ENCODE peak calls at places on chromosomes 16 and 17, in ten cellular contexts. One of them, this sample, is unnamed.

GRCh38 chr17:35313875-35314409 is 59.5 kb downstream of the SLFN11 start:
- DNase-seq in stomach: no peak
- DNase-seq in Peyer's patch: peak; percentile 53
- DNase-seq in stimulated activated CD4-positive, alpha-beta T cell treated with anti-CD3 and anti-CD28 coated beads, Interleukin-1b, Interleukin-23, amount 100 ng/mL, for 24 hours: no peak
- DNase-seq in skeletal muscle cell: no peak
- DNase-seq in lung: no peak
- DNase-seq in stimulated activated CD8-positive, alpha-beta memory T cell treated with anti-CD3 and anti-CD28 coated beads, Interleukin-4, amount 100 ng/mL, for 48 hours: peak; percentile 40
- DNase-seq in COR-L47: no peak
- DNase-seq in fibroblast of lung: no peak
- DNase-seq in activated naive CD4-positive, alpha-beta T cell treated with anti-CD3 and anti-CD28 coated beads, Interleukin-2, amount 10 ng/mL, durations not matched to agents 7 days and 5 days: peak; percentile 24
- DNase-seq in this sample: no peak

GRCh38 chr16:85719605-85720318 is 31.0 kb upstream of the GINS2 start:
- DNase-seq in stimulated activated CD4-positive, alpha-beta T cell treated with anti-CD3 and anti-CD28 coated beads, Interleukin-1b, Interleukin-23, amount 100 ng/mL, for 24 hours: no peak
- DNase-seq in lung: no peak
- DNase-seq in stomach: no peak
- DNase-seq in stimulated activated CD8-positive, alpha-beta memory T cell treated with anti-CD3 and anti-CD28 coated beads, Interleukin-4, amount 100 ng/mL, for 48 hours: no peak
- DNase-seq in fibroblast of lung: no peak
- DNase-seq in activated naive CD4-positive, alpha-beta T cell treated with anti-CD3 and anti-CD28 coated beads, Interleukin-2, amount 10 ng/mL, durations not matched to agents 7 days and 5 days: no peak
- DNase-seq in Peyer's patch: no peak
- DNase-seq in COR-L47: no peak
- DNase-seq in skeletal muscle cell: no peak
- DNase-seq in this sample: no peak

GRCh38 chr17:71080937-71081336 is 911.6 kb downstream of the KCNJ2 start:
- DNase-seq in activated naive CD4-positive, alpha-beta T cell treated with anti-CD3 and anti-CD28 coated beads, Interleukin-2, amount 10 ng/mL, durations not matched to agents 7 days and 5 days: no peak
- DNase-seq in COR-L47: no peak
- DNase-seq in stomach: no peak
- DNase-seq in skeletal muscle cell: no peak
- DNase-seq in stimulated activated CD8-positive, alpha-beta memory T cell treated with anti-CD3 and anti-CD28 coated beads, Interleukin-4, amount 100 ng/mL, for 48 hours: no peak
- DNase-seq in stimulated activated CD4-positive, alpha-beta T cell treated with anti-CD3 and anti-CD28 coated beads, Interleukin-1b, Interleukin-23, amount 100 ng/mL, for 24 hours: no peak
- DNase-seq in fibroblast of lung: no peak
- DNase-seq in Peyer's patch: no peak
- DNase-seq in lung: no peak
- DNase-seq in this sample: no peak

GRCh38 chr17:32798938-32799337 is 78.0 kb downstream of the MYO1D start:
- DNase-seq in skeletal muscle cell: no peak
- DNase-seq in activated naive CD4-positive, alpha-beta T cell treated with anti-CD3 and anti-CD28 coated beads, Interleukin-2, amount 10 ng/mL, durations not matched to agents 7 days and 5 days: no peak
- DNase-seq in COR-L47: no peak
- DNase-seq in stimulated activated CD8-positive, alpha-beta memory T cell treated with anti-CD3 and anti-CD28 coated beads, Interleukin-4, amount 100 ng/mL, for 48 hours: no peak
- DNase-seq in Peyer's patch: no peak
- DNase-seq in stimulated activated CD4-positive, alpha-beta T cell treated with anti-CD3 and anti-CD28 coated beads, Interleukin-1b, Interleukin-23, amount 100 ng/mL, for 24 hours: no peak
- DNase-seq in lung: no peak
- DNase-seq in stomach: no peak
- DNase-seq in fibroblast of lung: no peak
- DNase-seq in this sample: no peak

GRCh38 chr16:88785106-88785924 is at the start of gene PIEZO1:
- DNase-seq in stimulated activated CD8-positive, alpha-beta memory T cell treated with anti-CD3 and anti-CD28 coated beads, Interleukin-4, amount 100 ng/mL, for 48 hours: peak; percentile 83
- DNase-seq in lung: peak; percentile 79
- DNase-seq in activated naive CD4-positive, alpha-beta T cell treated with anti-CD3 and anti-CD28 coated beads, Interleukin-2, amount 10 ng/mL, durations not matched to agents 7 days and 5 days: peak; percentile 86
- DNase-seq in Peyer's patch: peak; percentile 87
- DNase-seq in stimulated activated CD4-positive, alpha-beta T cell treated with anti-CD3 and anti-CD28 coated beads, Interleukin-1b, Interleukin-23, amount 100 ng/mL, for 24 hours: peak; percentile 63
- DNase-seq in stomach: peak; percentile 82
- DNase-seq in skeletal muscle cell: no peak
- DNase-seq in fibroblast of lung: peak; percentile 47
- DNase-seq in COR-L47: no peak
- DNase-seq in this sample: peak; percentile 64

GRCh38 chr17:50834786-50835562 is 412 bp upstream of the WFIKKN2 start:
- DNase-seq in stimulated activated CD4-positive, alpha-beta T cell treated with anti-CD3 and anti-CD28 coated beads, Interleukin-1b, Interleukin-23, amount 100 ng/mL, for 24 hours: no peak
- DNase-seq in Peyer's patch: no peak
- DNase-seq in fibroblast of lung: peak; percentile 67
- DNase-seq in lung: no peak
- DNase-seq in skeletal muscle cell: peak; percentile 38
- DNase-seq in COR-L47: no peak
- DNase-seq in stomach: no peak
- DNase-seq in activated naive CD4-positive, alpha-beta T cell treated with anti-CD3 and anti-CD28 coated beads, Interleukin-2, amount 10 ng/mL, durations not matched to agents 7 days and 5 days: peak; percentile 14
- DNase-seq in stimulated activated CD8-positive, alpha-beta memory T cell treated with anti-CD3 and anti-CD28 coated beads, Interleukin-4, amount 100 ng/mL, for 48 hours: no peak
- DNase-seq in this sample: no peak

GRCh38 chr16:69187891-69188451 is 1.0 kb downstream of the SNTB2 start:
- DNase-seq in COR-L47: peak; percentile 38
- DNase-seq in stimulated activated CD8-positive, alpha-beta memory T cell treated with anti-CD3 and anti-CD28 coated beads, Interleukin-4, amount 100 ng/mL, for 48 hours: peak; percentile 56
- DNase-seq in stomach: peak; percentile 43
- DNase-seq in stimulated activated CD4-positive, alpha-beta T cell treated with anti-CD3 and anti-CD28 coated beads, Interleukin-1b, Interleukin-23, amount 100 ng/mL, for 24 hours: no peak
- DNase-seq in Peyer's patch: no peak
- DNase-seq in skeletal muscle cell: no peak
- DNase-seq in activated naive CD4-positive, alpha-beta T cell treated with anti-CD3 and anti-CD28 coated beads, Interleukin-2, amount 10 ng/mL, durations not matched to agents 7 days and 5 days: peak; percentile 50
- DNase-seq in fibroblast of lung: peak; percentile 46
- DNase-seq in lung: peak; percentile 41
- DNase-seq in this sample: no peak

GRCh38 chr17:336110-337021 is 16.2 kb downstream of the RPH3AL start:
- DNase-seq in fibroblast of lung: no peak
- DNase-seq in stimulated activated CD8-positive, alpha-beta memory T cell treated with anti-CD3 and anti-CD28 coated beads, Interleukin-4, amount 100 ng/mL, for 48 hours: peak; percentile 41
- DNase-seq in activated naive CD4-positive, alpha-beta T cell treated with anti-CD3 and anti-CD28 coated beads, Interleukin-2, amount 10 ng/mL, durations not matched to agents 7 days and 5 days: peak; percentile 41
- DNase-seq in stimulated activated CD4-positive, alpha-beta T cell treated with anti-CD3 and anti-CD28 coated beads, Interleukin-1b, Interleukin-23, amount 100 ng/mL, for 24 hours: no peak
- DNase-seq in skeletal muscle cell: no peak
- DNase-seq in stomach: peak; percentile 78
- DNase-seq in Peyer's patch: peak; percentile 74
- DNase-seq in COR-L47: no peak
- DNase-seq in lung: peak; percentile 81
- DNase-seq in this sample: peak; percentile 94

GRCh38 chr17:49439673-49440571 is 25.2 kb upstream of the PHB1 start:
- DNase-seq in skeletal muscle cell: peak; percentile 29
- DNase-seq in lung: no peak
- DNase-seq in COR-L47: no peak
- DNase-seq in fibroblast of lung: peak; percentile 74
- DNase-seq in activated naive CD4-positive, alpha-beta T cell treated with anti-CD3 and anti-CD28 coated beads, Interleukin-2, amount 10 ng/mL, durations not matched to agents 7 days and 5 days: peak; percentile 16
- DNase-seq in stomach: no peak
- DNase-seq in stimulated activated CD4-positive, alpha-beta T cell treated with anti-CD3 and anti-CD28 coated beads, Interleukin-1b, Interleukin-23, amount 100 ng/mL, for 24 hours: no peak
- DNase-seq in stimulated activated CD8-positive, alpha-beta memory T cell treated with anti-CD3 and anti-CD28 coated beads, Interleukin-4, amount 100 ng/mL, for 48 hours: no peak
- DNase-seq in Peyer's patch: no peak
- DNase-seq in this sample: no peak

GRCh38 chr17:73949903-73950302 is 253.6 kb upstream of the RPL38 start:
- DNase-seq in stimulated activated CD8-positive, alpha-beta memory T cell treated with anti-CD3 and anti-CD28 coated beads, Interleukin-4, amount 100 ng/mL, for 48 hours: no peak
- DNase-seq in stomach: no peak
- DNase-seq in fibroblast of lung: no peak
- DNase-seq in Peyer's patch: no peak
- DNase-seq in stimulated activated CD4-positive, alpha-beta T cell treated with anti-CD3 and anti-CD28 coated beads, Interleukin-1b, Interleukin-23, amount 100 ng/mL, for 24 hours: no peak
- DNase-seq in skeletal muscle cell: no peak
- DNase-seq in activated naive CD4-positive, alpha-beta T cell treated with anti-CD3 and anti-CD28 coated beads, Interleukin-2, amount 10 ng/mL, durations not matched to agents 7 days and 5 days: no peak
- DNase-seq in COR-L47: no peak
- DNase-seq in lung: no peak
- DNase-seq in this sample: peak; percentile 45

GRCh38 chr16:30997887-30998711 is 12.3 kb downstream of the STX1B start:
- DNase-seq in stimulated activated CD8-positive, alpha-beta memory T cell treated with anti-CD3 and anti-CD28 coated beads, Interleukin-4, amount 100 ng/mL, for 48 hours: no peak
- DNase-seq in fibroblast of lung: peak; percentile 92
- DNase-seq in lung: no peak
- DNase-seq in Peyer's patch: no peak
- DNase-seq in skeletal muscle cell: peak; percentile 27
- DNase-seq in activated naive CD4-positive, alpha-beta T cell treated with anti-CD3 and anti-CD28 coated beads, Interleukin-2, amount 10 ng/mL, durations not matched to agents 7 days and 5 days: no peak
- DNase-seq in stomach: no peak
- DNase-seq in stimulated activated CD4-positive, alpha-beta T cell treated with anti-CD3 and anti-CD28 coated beads, Interleukin-1b, Interleukin-23, amount 100 ng/mL, for 24 hours: no peak
- DNase-seq in COR-L47: no peak
- DNase-seq in this sample: no peak

GRCh38 chr17:74878658-74879057 is 5.9 kb upstream of the FDXR start:
- DNase-seq in stimulated activated CD8-positive, alpha-beta memory T cell treated with anti-CD3 and anti-CD28 coated beads, Interleukin-4, amount 100 ng/mL, for 48 hours: no peak
- DNase-seq in lung: no peak
- DNase-seq in COR-L47: no peak
- DNase-seq in stimulated activated CD4-positive, alpha-beta T cell treated with anti-CD3 and anti-CD28 coated beads, Interleukin-1b, Interleukin-23, amount 100 ng/mL, for 24 hours: no peak
- DNase-seq in activated naive CD4-positive, alpha-beta T cell treated with anti-CD3 and anti-CD28 coated beads, Interleukin-2, amount 10 ng/mL, durations not matched to agents 7 days and 5 days: no peak
- DNase-seq in Peyer's patch: no peak
- DNase-seq in stomach: no peak
- DNase-seq in fibroblast of lung: no peak
- DNase-seq in skeletal muscle cell: no peak
- DNase-seq in this sample: no peak

GRCh38 chr17:57677858-57678257 is 67.2 kb downstream of the CCDC182 start:
- DNase-seq in COR-L47: no peak
- DNase-seq in Peyer's patch: no peak
- DNase-seq in skeletal muscle cell: no peak
- DNase-seq in lung: no peak
- DNase-seq in activated naive CD4-positive, alpha-beta T cell treated with anti-CD3 and anti-CD28 coated beads, Interleukin-2, amount 10 ng/mL, durations not matched to agents 7 days and 5 days: peak; percentile 5
- DNase-seq in stimulated activated CD8-positive, alpha-beta memory T cell treated with anti-CD3 and anti-CD28 coated beads, Interleukin-4, amount 100 ng/mL, for 48 hours: peak; percentile 4
- DNase-seq in stimulated activated CD4-positive, alpha-beta T cell treated with anti-CD3 and anti-CD28 coated beads, Interleukin-1b, Interleukin-23, amount 100 ng/mL, for 24 hours: no peak
- DNase-seq in fibroblast of lung: no peak
- DNase-seq in stomach: no peak
- DNase-seq in this sample: no peak

GRCh38 chr16:8963010-8963824 is 489 bp downstream of the USP7 start:
- DNase-seq in fibroblast of lung: peak; percentile 22
- DNase-seq in lung: no peak
- DNase-seq in COR-L47: no peak
- DNase-seq in stimulated activated CD8-positive, alpha-beta memory T cell treated with anti-CD3 and anti-CD28 coated beads, Interleukin-4, amount 100 ng/mL, for 48 hours: no peak
- DNase-seq in Peyer's patch: no peak
- DNase-seq in activated naive CD4-positive, alpha-beta T cell treated with anti-CD3 and anti-CD28 coated beads, Interleukin-2, amount 10 ng/mL, durations not matched to agents 7 days and 5 days: peak; percentile 34
- DNase-seq in stomach: no peak
- DNase-seq in skeletal muscle cell: no peak
- DNase-seq in stimulated activated CD4-positive, alpha-beta T cell treated with anti-CD3 and anti-CD28 coated beads, Interleukin-1b, Interleukin-23, amount 100 ng/mL, for 24 hours: no peak
- DNase-seq in this sample: no peak

GRCh38 chr16:23532448-23532847 is 22.2 kb upstream of the GGA2 start:
- DNase-seq in COR-L47: no peak
- DNase-seq in skeletal muscle cell: no peak
- DNase-seq in stimulated activated CD8-positive, alpha-beta memory T cell treated with anti-CD3 and anti-CD28 coated beads, Interleukin-4, amount 100 ng/mL, for 48 hours: no peak
- DNase-seq in lung: no peak
- DNase-seq in Peyer's patch: no peak
- DNase-seq in stimulated activated CD4-positive, alpha-beta T cell treated with anti-CD3 and anti-CD28 coated beads, Interleukin-1b, Interleukin-23, amount 100 ng/mL, for 24 hours: no peak
- DNase-seq in stomach: no peak
- DNase-seq in fibroblast of lung: no peak
- DNase-seq in activated naive CD4-positive, alpha-beta T cell treated with anti-CD3 and anti-CD28 coated beads, Interleukin-2, amount 10 ng/mL, durations not matched to agents 7 days and 5 days: no peak
- DNase-seq in this sample: no peak

GRCh38 chr16:79037429-79038373 is 562.8 kb downstream of the MAF start:
- DNase-seq in stomach: peak; percentile 55
- DNase-seq in Peyer's patch: no peak
- DNase-seq in fibroblast of lung: no peak
- DNase-seq in lung: no peak
- DNase-seq in activated naive CD4-positive, alpha-beta T cell treated with anti-CD3 and anti-CD28 coated beads, Interleukin-2, amount 10 ng/mL, durations not matched to agents 7 days and 5 days: no peak
- DNase-seq in skeletal muscle cell: no peak
- DNase-seq in COR-L47: no peak
- DNase-seq in stimulated activated CD4-positive, alpha-beta T cell treated with anti-CD3 and anti-CD28 coated beads, Interleukin-1b, Interleukin-23, amount 100 ng/mL, for 24 hours: no peak
- DNase-seq in stimulated activated CD8-positive, alpha-beta memory T cell treated with anti-CD3 and anti-CD28 coated beads, Interleukin-4, amount 100 ng/mL, for 48 hours: no peak
- DNase-seq in this sample: no peak

GRCh38 chr16:69386596-69386995 is 789 bp upstream of the TERF2 start:
- DNase-seq in lung: no peak
- DNase-seq in fibroblast of lung: peak; percentile 46
- DNase-seq in COR-L47: no peak
- DNase-seq in stomach: no peak
- DNase-seq in Peyer's patch: no peak
- DNase-seq in activated naive CD4-positive, alpha-beta T cell treated with anti-CD3 and anti-CD28 coated beads, Interleukin-2, amount 10 ng/mL, durations not matched to agents 7 days and 5 days: no peak
- DNase-seq in stimulated activated CD4-positive, alpha-beta T cell treated with anti-CD3 and anti-CD28 coated beads, Interleukin-1b, Interleukin-23, amount 100 ng/mL, for 24 hours: no peak
- DNase-seq in stimulated activated CD8-positive, alpha-beta memory T cell treated with anti-CD3 and anti-CD28 coated beads, Interleukin-4, amount 100 ng/mL, for 48 hours: peak; percentile 20
- DNase-seq in skeletal muscle cell: no peak
- DNase-seq in this sample: no peak

GRCh38 chr17:30808785-30809286 is 15.7 kb downstream of the CRLF3 start:
- DNase-seq in stomach: no peak
- DNase-seq in skeletal muscle cell: no peak
- DNase-seq in stimulated activated CD4-positive, alpha-beta T cell treated with anti-CD3 and anti-CD28 coated beads, Interleukin-1b, Interleukin-23, amount 100 ng/mL, for 24 hours: no peak
- DNase-seq in stimulated activated CD8-positive, alpha-beta memory T cell treated with anti-CD3 and anti-CD28 coated beads, Interleukin-4, amount 100 ng/mL, for 48 hours: peak; percentile 25
- DNase-seq in lung: no peak
- DNase-seq in COR-L47: no peak
- DNase-seq in fibroblast of lung: no peak
- DNase-seq in activated naive CD4-positive, alpha-beta T cell treated with anti-CD3 and anti-CD28 coated beads, Interleukin-2, amount 10 ng/mL, durations not matched to agents 7 days and 5 days: peak; percentile 62
- DNase-seq in Peyer's patch: no peak
- DNase-seq in this sample: no peak

GRCh38 chr17:79793924-79794304 is 3.0 kb downstream of the CBX8 start:
- DNase-seq in stimulated activated CD8-positive, alpha-beta memory T cell treated with anti-CD3 and anti-CD28 coated beads, Interleukin-4, amount 100 ng/mL, for 48 hours: no peak
- DNase-seq in lung: no peak
- DNase-seq in activated naive CD4-positive, alpha-beta T cell treated with anti-CD3 and anti-CD28 coated beads, Interleukin-2, amount 10 ng/mL, durations not matched to agents 7 days and 5 days: no peak
- DNase-seq in Peyer's patch: no peak
- DNase-seq in fibroblast of lung: peak; percentile 52
- DNase-seq in skeletal muscle cell: no peak
- DNase-seq in COR-L47: no peak
- DNase-seq in stomach: no peak
- DNase-seq in stimulated activated CD4-positive, alpha-beta T cell treated with anti-CD3 and anti-CD28 coated beads, Interleukin-1b, Interleukin-23, amount 100 ng/mL, for 24 hours: no peak
- DNase-seq in this sample: no peak

GRCh38 chr16:89191033-89191900 is 9.1 kb downstream of the SLC22A31 start:
- DNase-seq in lung: no peak
- DNase-seq in stimulated activated CD8-positive, alpha-beta memory T cell treated with anti-CD3 and anti-CD28 coated beads, Interleukin-4, amount 100 ng/mL, for 48 hours: no peak
- DNase-seq in stomach: no peak
- DNase-seq in Peyer's patch: peak; percentile 49
- DNase-seq in fibroblast of lung: no peak
- DNase-seq in activated naive CD4-positive, alpha-beta T cell treated with anti-CD3 and anti-CD28 coated beads, Interleukin-2, amount 10 ng/mL, durations not matched to agents 7 days and 5 days: no peak
- DNase-seq in COR-L47: no peak
- DNase-seq in stimulated activated CD4-positive, alpha-beta T cell treated with anti-CD3 and anti-CD28 coated beads, Interleukin-1b, Interleukin-23, amount 100 ng/mL, for 24 hours: no peak
- DNase-seq in skeletal muscle cell: no peak
- DNase-seq in this sample: no peak

GRCh38 chr16:912684-913613 is 57.8 kb downstream of the LMF1 start:
- DNase-seq in stimulated activated CD4-positive, alpha-beta T cell treated with anti-CD3 and anti-CD28 coated beads, Interleukin-1b, Interleukin-23, amount 100 ng/mL, for 24 hours: no peak
- DNase-seq in stomach: peak; percentile 80
- DNase-seq in COR-L47: peak; percentile 41
- DNase-seq in activated naive CD4-positive, alpha-beta T cell treated with anti-CD3 and anti-CD28 coated beads, Interleukin-2, amount 10 ng/mL, durations not matched to agents 7 days and 5 days: no peak
- DNase-seq in stimulated activated CD8-positive, alpha-beta memory T cell treated with anti-CD3 and anti-CD28 coated beads, Interleukin-4, amount 100 ng/mL, for 48 hours: no peak
- DNase-seq in Peyer's patch: no peak
- DNase-seq in skeletal muscle cell: peak; percentile 29
- DNase-seq in lung: no peak
- DNase-seq in fibroblast of lung: no peak
- DNase-seq in this sample: peak; percentile 67

GRCh38 chr16:67865318-67865717 is 7.5 kb upstream of the EDC4 start:
- DNase-seq in fibroblast of lung: no peak
- DNase-seq in COR-L47: peak; percentile 44
- DNase-seq in activated naive CD4-positive, alpha-beta T cell treated with anti-CD3 and anti-CD28 coated beads, Interleukin-2, amount 10 ng/mL, durations not matched to agents 7 days and 5 days: peak; percentile 52
- DNase-seq in skeletal muscle cell: no peak
- DNase-seq in stimulated activated CD8-positive, alpha-beta memory T cell treated with anti-CD3 and anti-CD28 coated beads, Interleukin-4, amount 100 ng/mL, for 48 hours: no peak
- DNase-seq in lung: no peak
- DNase-seq in Peyer's patch: no peak
- DNase-seq in stimulated activated CD4-positive, alpha-beta T cell treated with anti-CD3 and anti-CD28 coated beads, Interleukin-1b, Interleukin-23, amount 100 ng/mL, for 24 hours: no peak
- DNase-seq in stomach: peak; percentile 34
- DNase-seq in this sample: no peak

GRCh38 chr17:63538693-63539595 is 11.3 kb upstream of the DCAF7 start:
- DNase-seq in Peyer's patch: no peak
- DNase-seq in stimulated activated CD4-positive, alpha-beta T cell treated with anti-CD3 and anti-CD28 coated beads, Interleukin-1b, Interleukin-23, amount 100 ng/mL, for 24 hours: no peak
- DNase-seq in COR-L47: no peak
- DNase-seq in stimulated activated CD8-positive, alpha-beta memory T cell treated with anti-CD3 and anti-CD28 coated beads, Interleukin-4, amount 100 ng/mL, for 48 hours: no peak
- DNase-seq in fibroblast of lung: no peak
- DNase-seq in skeletal muscle cell: no peak
- DNase-seq in stomach: no peak
- DNase-seq in activated naive CD4-positive, alpha-beta T cell treated with anti-CD3 and anti-CD28 coated beads, Interleukin-2, amount 10 ng/mL, durations not matched to agents 7 days and 5 days: no peak
- DNase-seq in lung: no peak
- DNase-seq in this sample: no peak

GRCh38 chr17:82966415-82966814 is 113.0 kb upstream of the METRNL start:
- DNase-seq in skeletal muscle cell: no peak
- DNase-seq in lung: no peak
- DNase-seq in activated naive CD4-positive, alpha-beta T cell treated with anti-CD3 and anti-CD28 coated beads, Interleukin-2, amount 10 ng/mL, durations not matched to agents 7 days and 5 days: no peak
- DNase-seq in stomach: no peak
- DNase-seq in Peyer's patch: peak; percentile 8
- DNase-seq in stimulated activated CD4-positive, alpha-beta T cell treated with anti-CD3 and anti-CD28 coated beads, Interleukin-1b, Interleukin-23, amount 100 ng/mL, for 24 hours: no peak
- DNase-seq in fibroblast of lung: no peak
- DNase-seq in stimulated activated CD8-positive, alpha-beta memory T cell treated with anti-CD3 and anti-CD28 coated beads, Interleukin-4, amount 100 ng/mL, for 48 hours: no peak
- DNase-seq in COR-L47: no peak
- DNase-seq in this sample: no peak

GRCh38 chr16:65681406-65681805 is 559.5 kb upstream of the CDH11 start:
- DNase-seq in stimulated activated CD4-positive, alpha-beta T cell treated with anti-CD3 and anti-CD28 coated beads, Interleukin-1b, Interleukin-23, amount 100 ng/mL, for 24 hours: no peak
- DNase-seq in Peyer's patch: no peak
- DNase-seq in stomach: no peak
- DNase-seq in skeletal muscle cell: no peak
- DNase-seq in COR-L47: no peak
- DNase-seq in stimulated activated CD8-positive, alpha-beta memory T cell treated with anti-CD3 and anti-CD28 coated beads, Interleukin-4, amount 100 ng/mL, for 48 hours: no peak
- DNase-seq in lung: no peak
- DNase-seq in fibroblast of lung: no peak
- DNase-seq in activated naive CD4-positive, alpha-beta T cell treated with anti-CD3 and anti-CD28 coated beads, Interleukin-2, amount 10 ng/mL, durations not matched to agents 7 days and 5 days: no peak
- DNase-seq in this sample: no peak

GRCh38 chr17:43601280-43602050 is 55.3 kb upstream of the ETV4 start:
- DNase-seq in fibroblast of lung: peak; percentile 70
- DNase-seq in stimulated activated CD8-positive, alpha-beta memory T cell treated with anti-CD3 and anti-CD28 coated beads, Interleukin-4, amount 100 ng/mL, for 48 hours: no peak
- DNase-seq in skeletal muscle cell: no peak
- DNase-seq in stimulated activated CD4-positive, alpha-beta T cell treated with anti-CD3 and anti-CD28 coated beads, Interleukin-1b, Interleukin-23, amount 100 ng/mL, for 24 hours: no peak
- DNase-seq in activated naive CD4-positive, alpha-beta T cell treated with anti-CD3 and anti-CD28 coated beads, Interleukin-2, amount 10 ng/mL, durations not matched to agents 7 days and 5 days: no peak
- DNase-seq in Peyer's patch: no peak
- DNase-seq in COR-L47: no peak
- DNase-seq in lung: no peak
- DNase-seq in stomach: no peak
- DNase-seq in this sample: peak; percentile 36

This sample was measured in pancreas.